ENCODE peak calls at places on chromosomes 1 and 21, in nine cellular contexts. V is neural progenitor cell, A is SK-N-SH, K is OCI-LY7, I is mammary epithelial cell, J is GM23248, G is endothelial cell of umbilical vein, M is GM12878, E is MM.1S. P is an unnamed sample.
A peak's percentile ranks its signal among the peaks of the same experiment; 100 is the strongest.

GRCh38 chr1:214997685-214998084 is 84.9 kb upstream of the KCNK2 start:
- DNase-seq in V (no peak), A (no peak), K (no peak), I (no peak), J (no peak), G (no peak), M (no peak), E (no peak), P (no peak)

GRCh38 chr1:202698276-202698675 is 12.0 kb downstream of the SYT2 start:
- DNase-seq in V (no peak), A (no peak), K (no peak), I (peak; percentile 9), J (no peak), G (no peak), M (no peak), E (no peak), P (no peak)

GRCh38 chr1:233907139-233907538 is 2.7 kb downstream of the SLC35F3 start:
- DNase-seq in V (no peak), A (peak; percentile 61), K (no peak), I (peak; percentile 47), J (no peak), G (no peak), M (no peak), E (no peak), P (no peak)

GRCh38 chr1:176811896-176812295 is 348.9 kb downstream of the PAPPA2 start:
- DNase-seq in V (peak; percentile 45), A (no peak), K (no peak), I (no peak), J (no peak), G (no peak), M (no peak), E (no peak), P (no peak)

GRCh38 chr1:10007161-10007560 is 10.1 kb downstream of the RBP7 start:
- DNase-seq in V (no peak), A (no peak), K (no peak), I (no peak), J (no peak), G (no peak), M (no peak), E (no peak), P (no peak)

GRCh38 chr1:2845874-2846273 is 44.4 kb upstream of the TTC34 start:
- DNase-seq in V (no peak), A (no peak), K (no peak), I (no peak), J (no peak), G (no peak), M (no peak), E (no peak), P (no peak)

GRCh38 chr1:6859415-6860343 is 74.4 kb downstream of the CAMTA1 start:
- DNase-seq in V (no peak), A (no peak), K (no peak), I (peak; percentile 85), J (peak; percentile 93), G (peak; percentile 95), M (no peak), E (no peak), P (no peak)

GRCh38 chr21:38567577-38568360 is 69.5 kb upstream of the ERG start:
- DNase-seq in V (peak; percentile 54), A (peak; percentile 29), K (no peak), I (no peak), J (peak; percentile 91), G (no peak), M (no peak), E (no peak), P (no peak)

GRCh38 chr1:118115567-118116272 is 69.3 kb downstream of the SPAG17 start:
- DNase-seq in V (no peak), A (no peak), K (no peak), I (peak; percentile 35), J (peak; percentile 74), G (peak; percentile 19), M (no peak), E (no peak), P (no peak)

GRCh38 chr1:43973981-43974442 is 748 bp upstream of the ATP6V0B start:
- DNase-seq in V (no peak), A (no peak), K (no peak), I (no peak), J (no peak), G (no peak), M (no peak), E (peak; percentile 53), P (no peak)
- H4K20me1 ChIP-seq in V (peaks cover 31% of the 10 kb centered on the region), A (peaks cover 11% of the 10 kb centered on the region), K (peaks cover 9% of the 10 kb centered on the region), I (no peaks in the 10 kb centered on the region), J (no peaks in the 10 kb centered on the region), G (no peaks in the 10 kb centered on the region), M (no peaks in the 10 kb centered on the region), E (peaks cover 4% of the 10 kb centered on the region), P (peaks cover 21% of the 10 kb centered on the region)

GRCh38 chr1:1435911-1436633 is 582 bp downstream of the VWA1 start:
- DNase-seq in V (no peak), A (peak; percentile 56), K (no peak), I (no peak), J (no peak), G (no peak), M (no peak), E (no peak), P (no peak)

GRCh38 chr1:1437904-1438376 is 2.5 kb downstream of the VWA1 start:
- DNase-seq in V (no peak), A (peak; percentile 19), K (no peak), I (no peak), J (peak; percentile 20), G (no peak), M (peak; percentile 42), E (no peak), P (no peak)

GRCh38 chr1:1437033-1437903 is 1.8 kb downstream of the VWA1 start:
- DNase-seq in V (no peak), A (peak; percentile 34), K (no peak), I (no peak), J (no peak), G (no peak), M (no peak), E (no peak), P (no peak)

GRCh38 chr1:1435094-1435903 is at the start of gene VWA1:
- DNase-seq in V (peak; percentile 86), A (peak; percentile 99), K (no peak), I (peak; percentile 51), J (peak; percentile 87), G (peak; percentile 50), M (no peak), E (no peak), P (no peak)

DNA sequence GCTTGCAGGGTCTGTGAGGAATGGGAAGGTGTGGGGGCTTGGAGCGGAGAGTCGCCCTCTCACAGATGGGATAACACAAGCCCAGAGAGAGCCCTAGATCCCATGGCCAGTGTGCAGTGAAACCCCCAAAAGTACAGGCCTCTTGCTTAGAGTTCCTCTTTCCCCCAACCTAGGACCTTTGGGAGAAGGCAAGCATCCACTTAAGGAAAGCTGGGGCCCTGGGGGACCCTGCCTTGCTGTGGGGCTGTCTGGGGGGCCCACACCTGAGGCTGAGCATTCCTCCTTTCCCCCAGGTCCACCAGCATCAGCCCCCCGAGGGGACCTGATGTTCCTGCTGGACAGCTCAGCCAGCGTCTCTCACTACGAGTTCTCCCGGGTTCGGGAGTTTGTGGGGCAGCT is 1.1 kb downstream of the VWA1 start:
- DNase-seq in V (no peak), A (no peak), K (no peak), I (no peak), J (no peak), G (no peak), M (no peak), E (no peak), P (no peak)
- H3K4me3 ChIP-seq in V (no peak overlapping the region), A (no peak overlapping the region), K (no peak overlapping the region), I (peak overlapping the region; percentile 47), J (no peak overlapping the region), G (no peak overlapping the region), M (no peak overlapping the region), E (no peak overlapping the region), P (no peak overlapping the region)

GRCh38 chr1:238606457-238606856 is 715.7 kb upstream of the ZP4 start:
- DNase-seq in V (no peak), A (no peak), K (no peak), I (no peak), J (peak; percentile 3), G (no peak), M (no peak), E (no peak), P (no peak)
- H3K4me2 ChIP-seq in V (no peak overlapping the region), A (no peak overlapping the region), K (no peak overlapping the region), I (no peak overlapping the region), J (no peak overlapping the region), G (no peak overlapping the region), M (no peak overlapping the region), E (no peak overlapping the region), P (no peak overlapping the region)

GRCh38 chr1:188782220-188782841 is 1695.3 kb downstream of the BRINP3 start:
- DNase-seq in V (peak; percentile 83), A (peak; percentile 42), K (peak; percentile 35), I (peak; percentile 46), J (peak; percentile 44), G (peak; percentile 31), M (no peak), E (peak; percentile 70), P (peak; percentile 78)

GRCh38 chr1:188778578-188778977 is 1699.1 kb downstream of the BRINP3 start:
- DNase-seq in V (no peak), A (no peak), K (no peak), I (no peak), J (no peak), G (peak; percentile 53), M (no peak), E (no peak), P (no peak)
- H4K20me1 ChIP-seq in V (no peaks in the 10 kb centered on the region), A (no peaks in the 10 kb centered on the region), K (no peaks in the 10 kb centered on the region), I (no peaks in the 10 kb centered on the region), J (no peaks in the 10 kb centered on the region), G (no peaks in the 10 kb centered on the region), M (no peaks in the 10 kb centered on the region), E (no peaks in the 10 kb centered on the region), P (no peaks in the 10 kb centered on the region)

GRCh38 chr1:206511362-206512064 is 4.2 kb downstream of the RASSF5 start:
- DNase-seq in V (no peak), A (no peak), K (no peak), I (no peak), J (no peak), G (no peak), M (no peak), E (no peak), P (no peak)

GRCh38 chr1:206514821-206515387 is 7.6 kb downstream of the RASSF5 start:
- DNase-seq in V (no peak), A (peak; percentile 41), K (no peak), I (no peak), J (no peak), G (no peak), M (no peak), E (no peak), P (no peak)

GRCh38 chr1:206510371-206510770 is 3.0 kb downstream of the RASSF5 start:
- DNase-seq in V (no peak), A (no peak), K (no peak), I (no peak), J (no peak), G (no peak), M (no peak), E (no peak), P (no peak)

GRCh38 chr1:206512521-206513180 is 5.3 kb downstream of the RASSF5 start:
- DNase-seq in V (no peak), A (no peak), K (no peak), I (peak; percentile 37), J (no peak), G (no peak), M (no peak), E (no peak), P (no peak)

GRCh38 chr1:206513312-206514111 is 6.2 kb downstream of the RASSF5 start:
- DNase-seq in V (no peak), A (no peak), K (no peak), I (peak; percentile 94), J (peak; percentile 90), G (no peak), M (no peak), E (peak; percentile 43), P (no peak)
- H3K4me3 ChIP-seq in V (no peak overlapping the region), A (no peak overlapping the region), K (no peak overlapping the region), I (peak overlapping the region; percentile 14), J (no peak overlapping the region), G (no peak overlapping the region), M (no peak overlapping the region), E (no peak overlapping the region), P (no peak overlapping the region)